ENCODE peak calls at places on chromosome 13, in ten cellular contexts. Y is neural progenitor cell, X is body of pancreas, T is esophagus squamous epithelium, Q is tibial artery, N is uterus, B is thyroid gland, V is IMR-90, S is heart right ventricle, G is pancreas. J is an unnamed sample. For H3K4me1, the result is how much of the 10 kb centered on the place peaks cover.

GRCh38 chr13:41970918-41971317 is 10.0 kb upstream of the VWA8 start:
- DNase-seq in Q (no peak), N (no peak), Y (no peak), B (no peak), X (no peak), T (no peak), G (no peak), V (no peak), S (no peak), J (no peak)

GRCh38 chr13:21580736-21581135 is 23.2 kb downstream of the MICU2 start:
- DNase-seq in G (no peak), Q (no peak), B (no peak), T (no peak), X (no peak), V (no peak), Y (no peak), N (no peak), S (no peak), J (no peak)

GRCh38 chr13:80577285-80577684 is 236.4 kb upstream of the SPRY2 start:
- DNase-seq in Y (no peak), Q (no peak), T (no peak), X (no peak), V (no peak), B (no peak), S (no peak), N (no peak), G (no peak), J (no peak)

GRCh38 chr13:45331981-45332830 is 8.8 kb downstream of the TPT1 start:
- DNase-seq in N (no peak), Y (no peak), S (no peak), Q (no peak), V (peak), G (no peak), T (no peak), B (no peak), X (no peak), J (peak)

GRCh38 chr13:45623516-45624090 is 8.1 kb upstream of the ERICH6B start:
- DNase-seq in T (no peak), Q (no peak), V (peak), G (no peak), S (no peak), Y (peak), B (no peak), X (no peak), N (no peak), J (no peak)

GRCh38 chr13:93345642-93346220 is 119.1 kb downstream of the GPC6 start:
- DNase-seq in X (no peak), G (no peak), N (no peak), Q (no peak), Y (no peak), B (no peak), T (no peak), S (no peak), V (no peak), J (no peak)

GRCh38 chr13:94387047-94387446 is 92.4 kb downstream of the DCT start:
- DNase-seq in N (no peak), Y (peak), X (no peak), T (no peak), B (no peak), V (no peak), S (no peak), G (no peak), Q (no peak), J (no peak)

GRCh38 chr13:108911807-108912206 is 282.4 kb downstream of the MYO16 start:
- DNase-seq in X (no peak), B (no peak), T (no peak), S (no peak), Q (no peak), N (no peak), G (no peak), V (no peak), Y (no peak), J (no peak)

GRCh38 chr13:70016116-70016515 is 91.5 kb upstream of the ATXN8OS start:
- DNase-seq in Y (no peak), G (peak), V (no peak), X (no peak), T (no peak), B (no peak), N (no peak), S (no peak), Q (no peak), J (no peak)

GRCh38 chr13:72963762-72964161 is 95.0 kb upstream of the KLF5 start:
- DNase-seq in T (no peak), N (no peak), Y (no peak), S (no peak), Q (no peak), B (no peak), X (no peak), G (no peak), V (no peak), J (no peak)

GRCh38 chr13:95254341-95254740 is 46.9 kb downstream of the ABCC4 start:
- DNase-seq in B (no peak), Q (no peak), X (no peak), V (peak), G (no peak), S (no peak), N (no peak), T (no peak), Y (no peak), J (no peak)

GRCh38 chr13:113774177-113775107 is 15.4 kb downstream of the TMEM255B start:
- DNase-seq in S (no peak), B (no peak), V (peak), X (no peak), T (no peak), Q (no peak), G (no peak), N (no peak), Y (no peak), J (no peak)

GRCh38 chr13:47069133-47069532 is 172.3 kb upstream of the HTR2A start:
- DNase-seq in S (no peak), G (no peak), N (no peak), V (no peak), X (no peak), Y (no peak), B (no peak), T (no peak), Q (no peak), J (no peak)

GRCh38 chr13:48661112-48661511 is 7.4 kb downstream of the CYSLTR2 start:
- DNase-seq in N (no peak), G (no peak), X (no peak), Q (no peak), S (no peak), V (no peak), Y (no peak), B (no peak), T (no peak), J (no peak)

GRCh38 chr13:63110431-63110830 is 1694.8 kb upstream of the PCDH20 start:
- DNase-seq in X (no peak), Q (no peak), Y (no peak), V (peak), S (no peak), T (no peak), B (no peak), N (no peak), G (no peak), J (no peak)

GRCh38 chr13:65789815-65790214 is 1440.3 kb downstream of the PCDH9 start:
- DNase-seq in T (no peak), G (no peak), S (no peak), X (no peak), N (no peak), V (peak), Y (no peak), Q (no peak), B (no peak), J (no peak)

GRCh38 chr13:43472344-43472743 is 314.4 kb downstream of the ENOX1 start:
- DNase-seq in Y (no peak), G (no peak), Q (no peak), N (no peak), B (no peak), T (no peak), V (no peak), S (no peak), X (no peak), J (no peak)

GRCh38 chr13:114248011-114248410 is 13.3 kb downstream of the CDC16 start:
- DNase-seq in V (peak), T (no peak), Y (no peak), Q (no peak), N (no peak), G (no peak), X (no peak), B (no peak), S (no peak), J (no peak)

GRCh38 chr13:113275387-113275786 is 21.7 kb upstream of the LAMP1 start:
- DNase-seq in Y (peak), Q (no peak), V (peak), G (no peak), N (no peak), X (peak), T (no peak), B (peak), S (no peak), J (no peak)

GRCh38 chr13:64505511-64505910 is 2724.6 kb downstream of the PCDH9 start:
- DNase-seq in X (no peak), G (no peak), T (no peak), Y (no peak), N (no peak), V (peak), B (no peak), Q (no peak), S (no peak), J (no peak)

GRCh38 chr13:46864941-46865340 is 31.9 kb downstream of the HTR2A start:
- DNase-seq in X (no peak), Q (no peak), Y (no peak), B (no peak), T (no peak), G (no peak), V (no peak), N (no peak), S (no peak), J (no peak)

GRCh38 chr13:104980571-104980970 is 1554.9 kb downstream of the EFNB2 start:
- DNase-seq in Y (no peak), Q (no peak), B (no peak), T (no peak), G (no peak), N (no peak), S (no peak), V (no peak), X (no peak), J (no peak)

GRCh38 chr13:48431431-48431830 is 18.5 kb upstream of the LPAR6 start:
- DNase-seq in Q (no peak), Y (peak), S (no peak), V (no peak), G (no peak), N (no peak), T (no peak), X (no peak), B (peak), J (no peak)

GRCh38 chr13:95704510-95704909 is 27.6 kb downstream of the DNAJC3 start:
- DNase-seq in G (no peak), B (no peak), X (peak), S (no peak), T (no peak), Q (no peak), V (no peak), N (no peak), Y (no peak), J (no peak)

GRCh38 chr13:93646247-93646646 is 419.6 kb downstream of the GPC6 start:
- DNase-seq in B (no peak), G (no peak), Q (no peak), S (no peak), X (no peak), Y (no peak), T (no peak), N (no peak), V (no peak), J (no peak)

GRCh38 chr13:75635101-75635620 is 969 bp upstream of the LMO7 start:
- DNase-seq in S (no peak), X (peak), Q (no peak), V (no peak), T (no peak), N (no peak), G (no peak), Y (no peak), B (peak), J (no peak)

GRCh38 chr13:22278336-22278929 is 607.6 kb downstream of the FGF9 start:
- DNase-seq in S (peak), Y (peak), X (peak), N (peak), G (peak), Q (no peak), V (peak), B (peak), T (no peak), J (no peak)

GRCh38 chr13:25934127-25934526 is 117.7 kb downstream of the SHISA2 start:
- DNase-seq in G (no peak), Y (no peak), B (no peak), T (no peak), V (no peak), N (no peak), Q (no peak), S (no peak), X (no peak), J (no peak)

GRCh38 chr13:74919914-74920313 is 562.1 kb downstream of the TBC1D4 start:
- DNase-seq in T (no peak), V (no peak), N (no peak), X (no peak), B (no peak), G (no peak), Q (no peak), Y (no peak), S (no peak), J (no peak)

GRCh38 chr13:96960379-96960778 is 33.9 kb downstream of the OXGR1 start:
- DNase-seq in Q (no peak), Y (no peak), S (no peak), N (no peak), T (no peak), V (no peak), X (no peak), B (no peak), G (no peak), J (no peak)

GRCh38 chr13:96968027-96968426 is 26.2 kb downstream of the OXGR1 start:
- DNase-seq in T (no peak), Q (no peak), V (no peak), Y (no peak), N (no peak), G (no peak), S (no peak), X (no peak), B (no peak), J (no peak)

GRCh38 chr13:96967248-96967745 is 27.0 kb downstream of the OXGR1 start:
- DNase-seq in G (no peak), Q (no peak), X (no peak), V (no peak), N (no peak), Y (peak), T (no peak), S (no peak), B (no peak), J (no peak)

GRCh38 chr13:96966415-96967102 is 27.7 kb downstream of the OXGR1 start:
- DNase-seq in G (no peak), S (no peak), N (no peak), Y (no peak), X (no peak), T (no peak), V (no peak), Q (no peak), B (no peak), J (no peak)

GRCh38 chr13:96963786-96964475 is 30.3 kb downstream of the OXGR1 start:
- DNase-seq in V (no peak), Q (no peak), T (no peak), G (no peak), N (no peak), B (no peak), S (no peak), X (no peak), Y (no peak), J (no peak)
- TF ChIP-seq CTCF in V (no peak), Q (no peak), T (peak), G (no peak), N (no peak), B (no peak), S (no peak), X (no peak), Y (no peak), J (no peak)

DNA sequence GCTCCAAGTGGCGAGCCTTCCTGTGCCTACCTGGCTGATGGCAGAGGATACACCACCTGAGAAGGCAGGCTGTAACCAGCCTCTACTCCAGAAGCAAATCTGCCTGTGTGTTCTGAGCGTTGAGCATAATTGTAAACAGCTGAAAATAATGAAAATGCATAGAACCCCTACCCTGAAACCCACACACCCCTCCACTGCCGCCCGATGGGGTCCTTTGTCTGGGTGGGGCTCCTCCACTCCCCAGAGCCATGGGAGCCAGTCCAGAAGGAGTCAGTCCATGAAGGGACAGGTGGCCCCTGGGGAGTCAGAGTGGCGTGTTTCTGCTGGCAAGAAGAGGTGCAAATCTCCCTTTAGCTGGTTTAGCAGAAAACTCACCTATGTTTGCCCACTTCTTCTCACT is 8.0 kb upstream of the SOX1 start:
- DNase-seq in T (no peak), B (no peak), Q (no peak), G (no peak), V (no peak), Y (no peak), S (no peak), X (no peak), N (no peak), J (no peak)
- H3K4me1 ChIP-seq in T (under half), B (under half), Q (under half), G (under half), V (under half), Y (half or more), S (under half), X (under half), N (under half), J (under half)

GRCh38 chr13:99206226-99206625 is 5.6 kb downstream of the UBAC2 start:
- DNase-seq in B (no peak), T (no peak), N (no peak), S (no peak), G (no peak), Y (no peak), Q (no peak), X (no peak), V (no peak), J (peak)
- H3K27ac ChIP-seq in B (no peak), T (no peak), N (no peak), S (no peak), G (no peak), Y (no peak), Q (no peak), X (no peak), V (no peak), J (no peak)

DNA sequence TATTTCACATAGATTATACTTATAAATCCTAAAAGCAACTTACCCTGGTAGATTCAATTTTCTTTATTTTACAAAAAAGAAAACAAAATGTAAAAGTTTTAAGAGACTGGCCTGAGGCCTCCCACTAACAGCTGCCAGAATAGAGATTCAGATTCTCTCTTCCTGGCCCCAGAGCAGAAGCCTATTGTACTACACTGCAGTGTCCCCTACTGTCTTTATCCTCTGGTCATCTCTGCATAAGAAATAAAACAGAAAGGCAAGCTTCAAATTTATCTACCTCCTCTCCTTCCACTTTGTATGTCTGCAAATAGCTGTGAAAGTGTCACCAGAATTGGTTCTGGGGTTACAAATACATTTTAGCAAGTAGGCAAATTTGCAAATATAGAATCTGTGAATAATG is 1004.1 kb upstream of the PCDH9 start:
- DNase-seq in Q (no peak), T (no peak), Y (peak), V (no peak), N (no peak), S (no peak), X (no peak), B (no peak), G (no peak), J (no peak)
- TF ChIP-seq CTCF in Q (no peak), T (no peak), Y (peak), V (no peak), N (no peak), S (no peak), X (no peak), B (no peak), G (no peak), J (no peak)

GRCh38 chr13:24152292-24153214 is 8.0 kb upstream of the SPATA13 start:
- DNase-seq in Y (no peak), B (no peak), G (no peak), Q (no peak), T (no peak), V (no peak), X (no peak), N (no peak), S (no peak), J (no peak)
- H3K4me1 ChIP-seq in Y (under half), B (under half), G (under half), Q (under half), T (under half), V (under half), X (under half), N (under half), S (under half), J (under half)

GRCh38 chr13:106499905-106500304 is 35.6 kb downstream of the EFNB2 start:
- DNase-seq in V (peak), T (no peak), N (no peak), G (no peak), S (no peak), Q (no peak), Y (no peak), B (no peak), X (no peak), J (no peak)
- H3K27ac ChIP-seq in V (no peak), T (no peak), N (no peak), G (no peak), S (no peak), Q (no peak), Y (no peak), B (no peak), X (no peak), J (no peak)

GRCh38 chr13:102090532-102090931 is 311.3 kb downstream of the FGF14 start:
- DNase-seq in B (no peak), Q (no peak), G (no peak), S (no peak), Y (no peak), T (no peak), V (no peak), N (no peak), X (no peak), J (no peak)

GRCh38 chr13:102089722-102090121 is 312.1 kb downstream of the FGF14 start:
- DNase-seq in T (no peak), G (no peak), Q (no peak), V (no peak), S (no peak), X (no peak), Y (no peak), N (no peak), B (no peak), J (no peak)

GRCh38 chr13:102091231-102091630 is 310.6 kb downstream of the FGF14 start:
- DNase-seq in S (no peak), N (no peak), Q (no peak), T (no peak), G (no peak), X (no peak), V (no peak), Y (peak), B (no peak), J (no peak)

DNA sequence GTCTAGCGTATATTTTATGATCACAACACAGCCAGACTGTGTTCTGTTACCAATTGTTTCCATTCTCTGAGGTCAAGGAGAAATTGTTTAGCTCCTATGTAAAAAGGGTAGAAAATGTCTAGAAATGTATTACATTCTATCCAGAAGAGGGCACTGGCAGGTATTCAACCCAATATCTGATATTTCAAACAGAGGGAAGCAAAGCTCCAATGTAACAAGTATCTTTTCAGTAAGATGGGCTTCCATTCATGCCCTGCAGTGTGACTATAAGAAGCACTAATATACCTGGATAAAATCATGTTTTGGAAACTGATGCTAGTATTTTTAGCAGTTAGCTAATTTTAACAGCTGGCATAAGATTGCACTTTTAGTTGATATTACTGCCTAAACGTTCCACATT is 312.7 kb downstream of the FGF14 start:
- DNase-seq in Q (no peak), T (no peak), B (no peak), G (no peak), N (no peak), X (no peak), S (no peak), Y (no peak), V (no peak), J (no peak)
- TF ChIP-seq CTCF in Q (no peak), T (peak), B (no peak), G (no peak), N (no peak), X (no peak), S (peak), Y (peak), V (peak), J (no peak)

J was measured in right atrium auricular region.